ENCODE peak calls at places on chromosomes 3 and 15, in ten cellular contexts. G is lower lobe of right lung, J is Peyer's patch, I is neuronal stem cell, Y is neural progenitor cell, H is astrocyte of the spinal cord, T is cardiac muscle cell, R is fibroblast of lung, B is epithelial cell of esophagus, C is AG09309. D is an unnamed sample.

GRCh38 chr3:136728918-136729317 is 23.3 kb downstream of the STAG1 start:
- DNase-seq in G (no peak), J (no peak), I (no peak), Y (peak; percentile 41), H (peak; percentile 82), T (peak; percentile 76), R (peak; percentile 89), B (peak; percentile 71), C (peak; percentile 68), D (no peak)

GRCh38 chr3:14424711-14425573 is 22.5 kb downstream of the SLC6A6 start:
- DNase-seq in G (peak; percentile 63), J (peak; percentile 72), I (no peak), Y (no peak), H (peak; percentile 27), T (no peak), R (peak; percentile 60), B (no peak), C (no peak), D (no peak)

GRCh38 chr15:67042490-67043181 is 22.8 kb upstream of the SMAD3 start:
- DNase-seq in G (no peak), J (no peak), I (no peak), Y (no peak), H (peak; percentile 45), T (no peak), R (peak; percentile 70), B (no peak), C (no peak), D (no peak)

GRCh38 chr3:143445118-143445517 is 325.5 kb downstream of the CHST2 start:
- DNase-seq in G (no peak), J (no peak), I (no peak), Y (no peak), H (no peak), T (no peak), R (peak; percentile 53), B (peak; percentile 81), C (no peak), D (no peak)

GRCh38 chr3:129837057-129837631 is 56.4 kb downstream of the TMCC1 start:
- DNase-seq in G (no peak), J (no peak), I (no peak), Y (no peak), H (peak; percentile 22), T (peak; percentile 29), R (peak; percentile 18), B (no peak), C (no peak), D (no peak)

GRCh38 chr3:102329561-102329960 is 105.3 kb upstream of the ZPLD1 start:
- DNase-seq in G (no peak), J (no peak), I (no peak), Y (no peak), H (no peak), T (no peak), R (no peak), B (no peak), C (no peak), D (no peak)

GRCh38 chr3:88713233-88713691 is 394.2 kb upstream of the EPHA3 start:
- DNase-seq in G (no peak), J (no peak), I (no peak), Y (no peak), H (peak; percentile 84), T (peak; percentile 9), R (peak; percentile 91), B (peak; percentile 72), C (peak; percentile 78), D (no peak)

GRCh38 chr3:32542807-32543206 is 27.9 kb downstream of the DYNC1LI1 start:
- DNase-seq in G (no peak), J (no peak), I (no peak), Y (no peak), H (no peak), T (no peak), R (no peak), B (no peak), C (no peak), D (no peak)

GRCh38 chr3:44318929-44319328 is 19.6 kb upstream of the TCAIM start:
- DNase-seq in G (no peak), J (no peak), I (no peak), Y (peak; percentile 35), H (no peak), T (no peak), R (no peak), B (no peak), C (no peak), D (no peak)

GRCh38 chr3:57397175-57398026 is 104.9 kb upstream of the ASB14 start:
- DNase-seq in G (no peak), J (peak; percentile 75), I (peak; percentile 15), Y (peak; percentile 59), H (peak; percentile 62), T (peak; percentile 75), R (peak; percentile 38), B (peak; percentile 67), C (peak; percentile 1), D (no peak)

GRCh38 chr15:73368301-73369072 is at the start of gene HCN4:
- DNase-seq in G (no peak), J (no peak), I (peak; percentile 72), Y (peak; percentile 86), H (no peak), T (no peak), R (no peak), B (peak; percentile 19), C (no peak), D (peak; percentile 63)
- H3K4me3 ChIP-seq in G (peak within 1 kb of the TSS; percentile 37), J (peak within 1 kb of the TSS; percentile 59), I (peak within 1 kb of the TSS; percentile 53), Y (peak within 1 kb of the TSS; percentile 85), H (no peak within 1 kb of the TSS), T (peak within 1 kb of the TSS; percentile 80), R (no peak within 1 kb of the TSS), B (no peak within 1 kb of the TSS), C (no peak within 1 kb of the TSS), D (peak within 1 kb of the TSS; percentile 70)

GRCh38 chr15:40104296-40104864 is 4.3 kb downstream of the BMF start:
- DNase-seq in G (no peak), J (no peak), I (no peak), Y (no peak), H (no peak), T (no peak), R (no peak), B (peak; percentile 43), C (no peak), D (no peak)
- H3K4me3 ChIP-seq in G (peak overlapping the region; percentile 30), J (peak overlapping the region; percentile 16), I (no peak overlapping the region), Y (no peak overlapping the region), H (no peak overlapping the region), T (no peak overlapping the region), R (no peak overlapping the region), B (no peak overlapping the region), C (no peak overlapping the region), D (no peak overlapping the region)

DNA sequence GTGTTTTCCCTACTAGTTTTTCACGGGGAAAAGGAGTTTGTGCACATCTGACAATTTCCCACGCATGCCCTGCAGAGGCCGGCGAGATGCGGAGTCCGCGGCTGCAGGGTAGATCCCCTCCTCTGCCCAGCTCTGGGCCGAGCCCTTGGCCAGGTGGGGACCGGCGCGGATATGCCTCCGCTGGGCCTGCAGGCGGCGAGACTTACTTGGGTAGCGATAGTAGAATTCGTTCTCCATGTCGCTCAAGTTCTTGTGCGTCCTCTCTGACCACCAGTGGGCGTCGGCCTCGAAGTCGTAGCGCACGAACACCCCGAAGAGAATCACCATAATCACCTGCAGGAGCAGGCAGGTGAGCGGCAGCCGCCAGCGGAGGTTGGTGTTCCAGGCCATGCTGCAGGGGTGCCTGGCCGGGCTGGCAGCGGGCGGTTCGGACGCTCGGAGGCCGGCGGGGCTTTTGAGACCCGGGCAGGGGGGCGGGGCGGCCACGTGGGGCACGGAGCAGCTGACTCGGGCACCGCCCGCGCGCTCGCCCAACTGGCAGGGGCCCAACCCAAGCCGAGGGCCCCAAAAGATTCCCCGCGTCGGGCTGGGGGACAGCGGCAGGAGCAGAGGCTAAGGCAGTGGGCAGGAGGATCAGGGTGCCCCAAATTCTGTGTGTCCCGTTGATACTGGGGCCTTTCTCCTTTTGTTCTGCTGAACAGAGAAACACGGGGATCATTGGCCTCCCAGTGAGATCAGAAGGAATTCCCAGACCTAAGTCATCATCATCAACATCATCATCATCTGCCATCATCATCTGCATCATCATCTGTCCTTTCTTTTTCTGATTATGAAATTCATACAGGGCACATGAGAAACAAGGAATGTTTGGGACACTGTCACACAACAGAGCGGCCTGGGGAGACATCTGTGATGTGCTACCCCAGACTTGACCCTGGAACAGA is at the start of gene RHCG:
- DNase-seq in G (no peak), J (peak; percentile 49), I (peak; percentile 29), Y (peak; percentile 77), H (no peak), T (peak; percentile 60), R (peak; percentile 36), B (peak; percentile 76), C (no peak), D (no peak)
- H3K4me3 ChIP-seq in G (peak within 1 kb of the TSS; percentile 44), J (peak within 1 kb of the TSS; percentile 39), I (no peak within 1 kb of the TSS), Y (peak within 1 kb of the TSS; percentile 44), H (no peak within 1 kb of the TSS), T (peak within 1 kb of the TSS; percentile 44), R (no peak within 1 kb of the TSS), B (peak within 1 kb of the TSS; percentile 46), C (no peak within 1 kb of the TSS), D (no peak within 1 kb of the TSS)

GRCh38 chr3:27729748-27730611 is 7.9 kb upstream of the EOMES start:
- DNase-seq in G (no peak), J (no peak), I (no peak), Y (peak; percentile 73), H (no peak), T (peak; percentile 54), R (no peak), B (no peak), C (no peak), D (peak; percentile 46)

GRCh38 chr3:27729325-27729724 is 7.2 kb upstream of the EOMES start:
- DNase-seq in G (no peak), J (no peak), I (no peak), Y (peak; percentile 45), H (no peak), T (no peak), R (no peak), B (no peak), C (no peak), D (no peak)

GRCh38 chr3:27726240-27726639 is 4.1 kb upstream of the EOMES start:
- DNase-seq in G (no peak), J (no peak), I (no peak), Y (no peak), H (no peak), T (no peak), R (no peak), B (no peak), C (no peak), D (no peak)

GRCh38 chr3:27728195-27729087 is 6.3 kb upstream of the EOMES start:
- DNase-seq in G (no peak), J (no peak), I (no peak), Y (peak; percentile 91), H (no peak), T (no peak), R (no peak), B (no peak), C (no peak), D (no peak)

DNA sequence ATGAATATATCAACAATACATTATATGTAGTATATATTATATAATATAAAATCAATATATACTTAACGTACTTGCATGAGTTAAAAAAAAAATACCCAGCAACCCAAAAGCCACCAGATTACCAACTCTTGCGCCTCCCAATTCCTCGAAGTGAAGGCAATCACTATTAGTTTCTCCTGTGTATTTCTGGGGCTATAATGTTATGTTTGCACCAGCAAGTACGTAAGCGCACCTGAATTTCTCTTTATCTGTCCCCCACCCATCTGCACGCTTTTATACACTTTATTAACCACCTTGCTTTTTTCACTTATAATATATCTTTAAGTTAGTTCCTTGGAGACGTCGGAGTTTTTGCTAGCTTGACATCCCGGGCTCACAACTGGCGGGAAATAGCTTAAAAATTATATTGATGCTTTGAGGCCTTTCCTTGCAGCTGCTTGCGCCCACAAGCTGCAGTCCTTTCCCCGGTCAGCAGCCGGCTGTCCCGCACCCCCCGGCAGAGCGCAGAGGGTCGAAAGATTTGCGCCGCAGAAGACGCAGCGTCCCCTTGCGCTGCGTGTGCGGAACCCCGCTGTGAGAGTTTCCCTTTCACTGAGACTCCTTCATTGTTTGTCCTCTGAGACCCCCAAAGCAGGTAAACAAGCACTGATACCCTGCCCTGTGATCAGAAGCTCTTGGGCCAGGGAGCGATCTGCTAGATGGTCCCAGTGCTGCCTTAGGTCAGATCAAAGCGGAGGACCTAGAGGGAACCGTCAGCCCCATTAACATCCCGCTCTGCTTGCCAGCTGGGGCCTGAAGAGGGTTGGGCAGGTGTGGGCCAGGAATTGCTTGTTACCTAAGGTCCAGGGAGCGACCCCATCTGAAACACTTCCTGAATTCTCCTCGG is 8.9 kb upstream of the EOMES start:
- DNase-seq in G (no peak), J (no peak), I (no peak), Y (peak; percentile 70), H (no peak), T (no peak), R (no peak), B (no peak), C (no peak), D (no peak)
- H3K4me3 ChIP-seq in G (no peak overlapping the region), J (no peak overlapping the region), I (no peak overlapping the region), Y (peak overlapping the region; percentile 14), H (no peak overlapping the region), T (no peak overlapping the region), R (no peak overlapping the region), B (no peak overlapping the region), C (no peak overlapping the region), D (no peak overlapping the region)